ENCODE peak calls at places on chromosomes 6 and 20, in seven cellular contexts. C is HCEC 1CT; N is fibroblast of lung; T is ELR; S is activated naive CD4-positive, alpha-beta T cell treated with anti-CD3 and anti-CD28 coated beads, Interleukin-2, amount 50 U/mL, for 16 hours; Z is naive thymus-derived CD8-positive, alpha-beta T cell; J is mesenchymal stem cell. D is an unnamed sample.

GRCh38 chr20:44570369-44570768 is 12.0 kb upstream of the PKIG start:
- DNase-seq in S (no peak), J (no peak), T (no peak), N (no peak), C (no peak), Z (no peak), D (no peak)

GRCh38 chr6:143339223-143339622 is 111.3 kb downstream of the ADAT2 start:
- DNase-seq in T (peak; percentile 7), C (no peak), Z (no peak), S (no peak), N (no peak), J (no peak), D (peak; percentile 52)

GRCh38 chr6:145073811-145074210 is 661.5 kb downstream of the EPM2A start:
- DNase-seq in T (no peak), Z (no peak), N (peak; percentile 54), S (no peak), J (no peak), C (no peak), D (no peak)

GRCh38 chr6:106158816-106159215 is 72.7 kb downstream of the PRDM1 start:
- DNase-seq in C (peak; percentile 47), Z (no peak), S (no peak), N (peak; percentile 81), T (peak; percentile 62), J (no peak), D (no peak)

GRCh38 chr6:155212106-155212505 is 51.7 kb upstream of the CLDN20 start:
- DNase-seq in Z (no peak), C (no peak), T (no peak), N (peak; percentile 36), S (no peak), J (no peak), D (no peak)

GRCh38 chr20:63084563-63084927 is 77.8 kb upstream of the BHLHE23 start:
- DNase-seq in J (no peak), N (no peak), C (no peak), T (no peak), S (peak; percentile 6), Z (peak; percentile 55), D (no peak)

GRCh38 chr20:50284811-50285375 is 94.3 kb downstream of the CEBPB start:
- DNase-seq in T (peak; percentile 44), Z (no peak), J (peak; percentile 55), N (no peak), C (no peak), S (no peak), D (no peak)

GRCh38 chr6:11263185-11263817 is 30.8 kb upstream of the NEDD9 start:
- DNase-seq in N (peak; percentile 85), T (peak; percentile 69), S (no peak), Z (no peak), C (peak; percentile 85), J (peak; percentile 88), D (peak; percentile 20)

GRCh38 chr20:63732118-63733095 is 4.1 kb upstream of the LIME1 start:
- DNase-seq in N (no peak), J (no peak), S (no peak), Z (peak; percentile 11), C (no peak), T (no peak), D (no peak)

GRCh38 chr20:43540673-43541060 is 18.2 kb upstream of the SGK2 start:
- DNase-seq in Z (no peak), T (no peak), N (no peak), J (no peak), S (no peak), C (no peak), D (no peak)

GRCh38 chr6:77457720-77458349 is 5.5 kb downstream of the HTR1B start:
- DNase-seq in Z (no peak), C (peak; percentile 97), T (peak; percentile 96), S (no peak), J (peak; percentile 95), N (peak; percentile 88), D (no peak)